ENCODE peak calls at places on chromosomes 11 and 22, in four cellular contexts. G is psoas muscle, E is left lung, B is right atrium auricular region. I is an unnamed sample.

GRCh38 chr11:115500547-115501503 is 3.4 kb downstream of the CADM1 start:
- DNase-seq in B (no peak), G (no peak), E (no peak), I (no peak)

GRCh38 chr11:93753241-93753640 is 11.8 kb downstream of the C11orf54 start:
- DNase-seq in B (no peak), E (no peak), G (no peak), I (no peak)

GRCh38 chr11:31995031-31995430 is 95.8 kb upstream of the RCN1 start:
- DNase-seq in G (no peak), E (peak), B (no peak), I (no peak)

GRCh38 chr11:34680918-34681554 is 60.1 kb downstream of the EHF start:
- DNase-seq in B (no peak), G (no peak), E (no peak), I (no peak)

GRCh38 chr11:117473692-117474091 is 146.0 kb downstream of the CEP164 start:
- DNase-seq in E (no peak), G (no peak), B (no peak), I (peak)

GRCh38 chr11:62805991-62806441 is 776 bp upstream of the NXF1 start:
- DNase-seq in G (no peak), B (no peak), E (no peak), I (peak)

GRCh38 chr22:50233223-50233622 is 11.6 kb downstream of the TUBGCP6 start:
- DNase-seq in B (no peak), E (no peak), G (no peak), I (no peak)

GRCh38 chr22:27424319-27424718 is 377.2 kb downstream of the MN1 start:
- DNase-seq in E (no peak), G (no peak), B (no peak), I (no peak)

GRCh38 chr22:42726811-42727210 is 6.1 kb upstream of the A4GALT start:
- DNase-seq in E (no peak), B (no peak), G (no peak), I (no peak)

GRCh38 chr11:5992604-5993251 is 5.9 kb upstream of the OR52L1 start:
- DNase-seq in E (no peak), G (no peak), B (no peak), I (peak)

GRCh38 chr22:43389227-43389836 is 22.5 kb upstream of the MPPED1 start:
- DNase-seq in G (no peak), B (no peak), E (no peak), I (peak)

GRCh38 chr11:57901756-57902155 is 121.9 kb upstream of the OR9Q1 start:
- DNase-seq in G (no peak), E (no peak), B (no peak), I (no peak)

GRCh38 chr11:48107188-48107704 is 109.4 kb upstream of the OR4B1 start:
- DNase-seq in E (no peak), B (peak), G (no peak), I (no peak)

GRCh38 chr11:71996946-71997345 is 1.8 kb upstream of the IL18BP start:
- DNase-seq in E (peak), G (peak), B (peak), I (no peak)

GRCh38 chr22:36419912-36420882 is 32.4 kb upstream of the MYH9 start:
- DNase-seq in E (no peak), B (no peak), G (no peak), I (peak)
- H3K4me3 ChIP-seq in E (no peak), B (peak), G (no peak), I (no peak)

GRCh38 chr11:1336836-1337646 is 27.6 kb upstream of the TOLLIP start:
- DNase-seq in G (peak), B (no peak), E (peak), I (peak)

GRCh38 chr11:1337647-1338007 is 28.2 kb upstream of the TOLLIP start:
- DNase-seq in E (no peak), G (no peak), B (no peak), I (peak)

GRCh38 chr11:1335264-1335810 is 25.9 kb upstream of the TOLLIP start:
- DNase-seq in E (no peak), B (no peak), G (no peak), I (no peak)

GRCh38 chr11:1333860-1334259 is 24.4 kb upstream of the TOLLIP start:
- DNase-seq in G (no peak), B (no peak), E (no peak), I (no peak)

GRCh38 chr11:1335811-1336761 is 26.7 kb upstream of the TOLLIP start:
- DNase-seq in G (peak), B (peak), E (peak), I (peak)
- H3K4me3 ChIP-seq in G (peak), B (peak), E (peak), I (peak)

GRCh38 chr11:13278620-13279486 is 1.3 kb downstream of the BMAL1 start:
- DNase-seq in E (peak), G (peak), B (no peak), I (peak)
- H3K4me3 ChIP-seq in E (peak), G (peak), B (peak), I (peak)

DNA sequence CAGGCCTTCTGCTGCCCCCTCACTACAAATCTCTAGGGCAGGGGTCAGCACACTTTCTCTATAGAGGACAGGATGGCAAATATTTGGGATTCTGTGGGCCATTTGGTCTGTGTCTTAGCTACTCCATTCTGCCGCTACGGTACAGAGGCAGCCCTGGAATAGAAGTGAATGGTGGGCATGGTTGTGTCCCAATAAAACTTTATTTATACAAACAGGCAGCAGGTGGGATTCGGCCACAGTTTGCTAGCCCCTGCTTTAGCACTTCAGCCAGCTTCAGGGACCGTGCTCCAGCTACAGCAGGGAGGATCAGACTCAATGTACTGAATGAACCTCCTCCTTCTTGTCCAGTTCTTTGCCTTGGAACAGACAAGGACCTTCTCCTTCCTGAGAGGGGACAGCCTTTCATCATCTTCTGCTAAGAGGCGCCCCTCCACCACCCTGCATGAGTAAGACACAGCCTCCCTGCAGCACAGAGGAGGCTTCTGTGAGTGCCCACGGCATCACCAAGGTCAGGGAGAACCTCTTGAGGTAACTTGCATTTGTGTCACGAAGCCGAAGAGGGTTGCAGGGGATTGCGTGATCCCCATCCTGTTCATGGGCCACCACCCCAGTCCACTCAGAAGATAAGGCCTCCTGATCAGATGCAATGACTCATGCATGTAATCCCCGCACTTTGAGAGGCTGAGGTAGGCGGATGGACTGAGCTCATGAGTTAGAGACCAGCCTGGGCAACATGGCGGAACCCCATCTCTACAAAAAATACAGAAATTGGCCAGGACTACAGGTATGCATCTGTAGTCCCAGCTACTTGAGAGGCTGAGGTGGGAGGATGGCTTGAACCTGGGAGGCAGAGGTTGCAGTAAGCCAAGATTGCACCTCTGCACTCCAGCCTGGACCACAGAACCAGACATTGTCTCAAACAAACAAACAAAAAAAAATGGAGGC is 4.6 kb downstream of the C11orf24 start:
- DNase-seq in E (no peak), G (no peak), B (no peak), I (no peak)
- H3K4me3 ChIP-seq in E (no peak), G (no peak), B (no peak), I (no peak)

GRCh38 chr11:124839972-124840621 is 25.1 kb upstream of the ROBO3 start:
- DNase-seq in E (no peak), B (no peak), G (no peak), I (no peak)
- H3K4me3 ChIP-seq in E (peak), B (peak), G (peak), I (peak)

I was measured in H7.